ENCODE peak calls at places on chromosomes 5 and 9, in seven cellular contexts. S is H54, K is ovary, U is NCI-H1092 treated with DMSO at 0.1 percent for 48 hours, Y is KBM-7, D is 8988T, W is foreskin fibroblast. P is an unnamed sample.

GRCh38 chr5:172097356-172097755 is 90.7 kb downstream of the STK10 start:
- DNase-seq in S (no peak), Y (no peak), U (no peak), D (no peak), W (peak), K (no peak), P (no peak)

GRCh38 chr5:179375966-179376365 is 30.7 kb upstream of the ADAMTS2 start:
- DNase-seq in Y (no peak), S (no peak), W (no peak), D (no peak), U (no peak), K (no peak), P (no peak)

GRCh38 chr9:125330587-125330986 is 69.0 kb downstream of the GAPVD1 start:
- DNase-seq in Y (no peak), D (no peak), K (no peak), S (no peak), W (no peak), U (no peak), P (no peak)

GRCh38 chr9:36853233-36853632 is 180.8 kb downstream of the PAX5 start:
- DNase-seq in Y (no peak), K (no peak), W (no peak), D (no peak), S (no peak), U (no peak), P (no peak)

GRCh38 chr9:135388530-135388929 is 91.1 kb upstream of the PPP1R26 start:
- DNase-seq in U (no peak), K (no peak), W (no peak), Y (no peak), S (no peak), D (no peak), P (no peak)

GRCh38 chr9:78826521-78826920 is 529.6 kb downstream of the PSAT1 start:
- DNase-seq in U (peak), S (no peak), Y (no peak), D (no peak), K (no peak), W (peak), P (no peak)

GRCh38 chr9:34237836-34238235 is 59.0 kb downstream of the UBAP1 start:
- DNase-seq in K (no peak), D (no peak), Y (no peak), W (no peak), U (no peak), S (no peak), P (no peak)

GRCh38 chr5:8907168-8907868 is 638.6 kb downstream of the SEMA5A start:
- DNase-seq in Y (no peak), W (peak), S (peak), K (no peak), U (no peak), D (no peak), P (no peak)

GRCh38 chr9:79581794-79582193 is 10.0 kb downstream of the TLE4 start:
- DNase-seq in U (no peak), D (no peak), S (no peak), K (no peak), Y (peak), W (peak), P (peak)

GRCh38 chr5:113246371-113246870 is 188.4 kb downstream of the TSSK1B start:
- DNase-seq in Y (peak), K (no peak), U (no peak), W (peak), S (no peak), D (no peak), P (no peak)

GRCh38 chr9:72579880-72580570 is 58.6 kb downstream of the TMC1 start:
- DNase-seq in W (peak), D (no peak), Y (no peak), K (no peak), S (no peak), U (no peak), P (no peak)

GRCh38 chr5:34003941-34004340 is 3.9 kb downstream of the AMACR start:
- DNase-seq in S (no peak), K (no peak), D (no peak), W (no peak), Y (no peak), U (no peak), P (no peak)

GRCh38 chr5:111635151-111635945 is 121.6 kb downstream of the NREP start:
- DNase-seq in D (no peak), S (no peak), Y (no peak), U (peak), K (no peak), W (no peak), P (peak)

GRCh38 chr5:18772475-18772874 is 1138.2 kb downstream of the TAF11L14 start:
- DNase-seq in Y (no peak), S (no peak), K (no peak), D (no peak), U (no peak), W (no peak), P (peak)

GRCh38 chr5:87300176-87300575 is 32.5 kb downstream of the RASA1 start:
- DNase-seq in Y (no peak), U (no peak), D (no peak), W (peak), K (no peak), S (no peak), P (no peak)

GRCh38 chr9:37297592-37297991 is 124.9 kb upstream of the GRHPR start:
- DNase-seq in K (no peak), W (no peak), Y (no peak), U (no peak), D (no peak), S (no peak), P (no peak)

GRCh38 chr9:86282979-86283535 is 719 bp upstream of the ISCA1 start:
- DNase-seq in D (no peak), U (no peak), S (peak), W (peak), K (peak), Y (no peak), P (peak)

GRCh38 chr9:116181853-116182610 is 28.4 kb downstream of the PAPPA start:
- DNase-seq in K (no peak), U (no peak), D (no peak), Y (no peak), W (peak), S (no peak), P (no peak)

GRCh38 chr9:125538092-125538473 is 168.9 kb downstream of the MAPKAP1 start:
- DNase-seq in K (no peak), U (peak), D (no peak), S (peak), W (peak), Y (no peak), P (peak)

GRCh38 chr5:92492908-92493307 is 1088.1 kb downstream of the NR2F1-AS1 start:
- DNase-seq in K (no peak), Y (no peak), W (no peak), U (no peak), S (no peak), D (no peak), P (no peak)

GRCh38 chr5:137078171-137078665 is 420.9 kb downstream of the SPOCK1 start:
- DNase-seq in S (peak), Y (no peak), K (no peak), W (peak), U (peak), D (no peak), P (peak)

GRCh38 chr9:100602302-100602930 is 24.5 kb downstream of the CAVIN4 start:
- DNase-seq in Y (peak), U (peak), W (peak), K (no peak), D (peak), S (peak), P (no peak)

GRCh38 chr9:16824545-16825041 is 45.9 kb downstream of the BNC2 start:
- DNase-seq in W (peak), K (no peak), Y (peak), U (peak), D (no peak), S (no peak), P (peak)

GRCh38 chr9:15295761-15296405 is 11.1 kb downstream of the TTC39B start:
- DNase-seq in Y (peak), U (no peak), S (peak), K (no peak), D (no peak), W (peak), P (peak)

GRCh38 chr9:76394896-76395244 is 644 bp upstream of the RFK start:
- DNase-seq in S (peak), W (no peak), K (no peak), D (no peak), Y (peak), U (peak), P (no peak)

GRCh38 chr5:71752441-71753190 is 33.5 kb downstream of the CARTPT start:
- DNase-seq in W (no peak), D (no peak), K (no peak), Y (no peak), S (no peak), U (no peak), P (no peak)

GRCh38 chr9:134419684-134420076 is 93.4 kb downstream of the RXRA start:
- DNase-seq in S (peak), W (no peak), Y (no peak), D (peak), U (peak), K (no peak), P (no peak)

GRCh38 chr9:121620777-121621437 is 30.5 kb upstream of the DAB2IP start:
- DNase-seq in Y (peak), S (peak), D (peak), U (no peak), K (no peak), W (no peak), P (no peak)

GRCh38 chr9:125985142-125985997 is 238.2 kb downstream of the PBX3 start:
- DNase-seq in U (no peak), K (no peak), S (no peak), D (no peak), W (no peak), Y (no peak), P (no peak)

GRCh38 chr5:126395198-126395597 is 28.0 kb upstream of the GRAMD2B start:
- DNase-seq in S (no peak), W (peak), Y (no peak), K (no peak), D (no peak), U (no peak), P (no peak)

GRCh38 chr9:122095010-122095767 is 2.1 kb upstream of the TTLL11 start:
- DNase-seq in D (no peak), Y (peak), U (peak), S (peak), W (peak), K (no peak), P (no peak)

GRCh38 chr5:67494186-67494842 is 297.7 kb upstream of the CD180 start:
- DNase-seq in U (peak), K (peak), W (peak), S (no peak), D (no peak), Y (no peak), P (peak)

GRCh38 chr5:33488558-33489355 is 48.0 kb downstream of the TARS1 start:
- DNase-seq in U (no peak), W (no peak), Y (no peak), S (no peak), K (no peak), D (no peak), P (no peak)

P was measured in MG63.